ENCODE peak calls at places on chromosomes 2 and 18, in nine cellular contexts. E is heart right ventricle, B is endothelial cell, N is GM10248, A is cardiac fibroblast, M is astrocyte of the spinal cord, Y is right atrium auricular region, D is AG09309, H is pancreas. I is an unnamed sample.

GRCh38 chr2:207311316-207312005 is 145.7 kb upstream of the KLF7 start:
- DNase-seq in B (no peak), M (peak), Y (peak), N (peak), H (no peak), A (peak), E (no peak), D (peak), I (no peak)

GRCh38 chr18:56267334-56267733 is 371.1 kb downstream of the TXNL1 start:
- DNase-seq in H (no peak), M (no peak), A (no peak), B (no peak), N (no peak), D (no peak), Y (no peak), E (peak), I (no peak)

GRCh38 chr2:226977775-226978190 is 141.9 kb downstream of the RHBDD1 start:
- DNase-seq in A (peak), N (no peak), E (no peak), D (no peak), M (peak), Y (no peak), H (no peak), B (no peak), I (no peak)

GRCh38 chr2:86686905-86687304 is 33.2 kb upstream of the RMND5A start:
- DNase-seq in M (no peak), H (no peak), B (no peak), D (no peak), Y (no peak), E (no peak), A (no peak), N (no peak), I (no peak)

GRCh38 chr2:11665028-11665427 is 5.0 kb downstream of the NTSR2 start:
- DNase-seq in B (no peak), A (no peak), M (no peak), H (no peak), D (no peak), E (no peak), N (no peak), Y (no peak), I (no peak)

GRCh38 chr18:59957957-59958356 is 58.2 kb downstream of the PMAIP1 start:
- DNase-seq in M (peak), E (peak), H (peak), D (no peak), N (no peak), Y (no peak), A (peak), B (no peak), I (no peak)

GRCh38 chr18:46477425-46478011 is 179.5 kb downstream of the LOXHD1 start:
- DNase-seq in N (no peak), Y (no peak), A (no peak), B (no peak), E (no peak), M (no peak), D (no peak), H (peak), I (no peak)

GRCh38 chr2:55158111-55158814 is 73.8 kb downstream of the CLHC1 start:
- DNase-seq in A (no peak), N (no peak), M (no peak), H (no peak), Y (no peak), B (no peak), D (no peak), E (no peak), I (no peak)

GRCh38 chr18:79522451-79523220 is 126.9 kb downstream of the NFATC1 start:
- DNase-seq in E (no peak), A (no peak), Y (peak), B (peak), H (peak), M (no peak), N (no peak), D (no peak), I (no peak)

GRCh38 chr2:232349946-232350635 is 28.5 kb upstream of the ALPP start:
- DNase-seq in M (no peak), B (no peak), A (no peak), Y (no peak), H (peak), N (no peak), D (no peak), E (no peak), I (no peak)

GRCh38 chr2:39546937-39547336 is 109.9 kb upstream of the MAP4K3 start:
- DNase-seq in N (no peak), A (peak), Y (no peak), H (no peak), B (no peak), M (peak), E (no peak), D (no peak), I (no peak)

DNA sequence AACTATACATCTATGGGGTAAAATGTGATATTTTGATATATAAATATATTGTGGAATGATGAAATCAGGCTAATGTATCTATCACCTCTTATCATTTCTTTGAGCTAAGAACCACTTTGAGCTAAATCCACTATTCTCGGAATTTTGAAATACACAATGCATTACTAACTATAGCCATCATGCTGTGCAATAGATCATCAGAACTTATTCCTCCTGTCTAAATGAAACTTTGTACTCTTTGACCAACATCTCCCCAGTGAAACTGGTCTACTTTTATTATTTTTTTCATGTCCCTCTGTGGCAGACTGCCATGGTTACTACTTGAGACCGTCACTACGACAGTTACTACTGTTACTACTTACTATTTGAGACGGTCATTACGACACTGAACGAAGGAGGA is 11.4 kb downstream of the PECR start:
- DNase-seq in E (no peak), H (no peak), M (no peak), D (no peak), Y (no peak), B (no peak), N (no peak), A (no peak), I (no peak)
- TF ChIP-seq CTCF in E (no peak), H (no peak), M (no peak), D (no peak), Y (no peak), B (no peak), N (no peak), A (no peak), I (no peak)

GRCh38 chr2:112465373-112465772 is 16.6 kb upstream of the TTL start:
- DNase-seq in H (no peak), N (no peak), M (peak), Y (no peak), E (no peak), D (no peak), B (no peak), A (peak), I (no peak)
- TF ChIP-seq CTCF in H (no peak), N (no peak), M (peak), Y (no peak), E (no peak), D (peak), B (no peak), A (peak), I (no peak)

GRCh38 chr2:237685408-237685807 is 58.0 kb downstream of the LRRFIP1 start:
- DNase-seq in H (no peak), N (no peak), E (no peak), M (no peak), Y (no peak), B (no peak), D (no peak), A (peak), I (no peak)
- TF ChIP-seq CTCF in H (no peak), N (no peak), E (no peak), M (peak), Y (no peak), B (no peak), D (peak), A (peak), I (no peak)

GRCh38 chr2:148569221-148569620 is 75.3 kb upstream of the EPC2 start:
- DNase-seq in D (no peak), H (no peak), A (no peak), Y (no peak), B (no peak), E (no peak), M (no peak), N (no peak), I (no peak)

GRCh38 chr2:148561389-148561788 is 83.2 kb upstream of the EPC2 start:
- DNase-seq in B (no peak), D (no peak), Y (no peak), A (no peak), M (no peak), H (no peak), E (no peak), N (no peak), I (no peak)

GRCh38 chr2:148567716-148568115 is 76.8 kb upstream of the EPC2 start:
- DNase-seq in D (no peak), H (no peak), B (no peak), N (no peak), M (no peak), E (no peak), Y (no peak), A (no peak), I (no peak)

GRCh38 chr2:148568597-148568996 is 76.0 kb upstream of the EPC2 start:
- DNase-seq in E (no peak), D (no peak), A (no peak), Y (no peak), B (no peak), M (no peak), H (peak), N (no peak), I (no peak)

DNA sequence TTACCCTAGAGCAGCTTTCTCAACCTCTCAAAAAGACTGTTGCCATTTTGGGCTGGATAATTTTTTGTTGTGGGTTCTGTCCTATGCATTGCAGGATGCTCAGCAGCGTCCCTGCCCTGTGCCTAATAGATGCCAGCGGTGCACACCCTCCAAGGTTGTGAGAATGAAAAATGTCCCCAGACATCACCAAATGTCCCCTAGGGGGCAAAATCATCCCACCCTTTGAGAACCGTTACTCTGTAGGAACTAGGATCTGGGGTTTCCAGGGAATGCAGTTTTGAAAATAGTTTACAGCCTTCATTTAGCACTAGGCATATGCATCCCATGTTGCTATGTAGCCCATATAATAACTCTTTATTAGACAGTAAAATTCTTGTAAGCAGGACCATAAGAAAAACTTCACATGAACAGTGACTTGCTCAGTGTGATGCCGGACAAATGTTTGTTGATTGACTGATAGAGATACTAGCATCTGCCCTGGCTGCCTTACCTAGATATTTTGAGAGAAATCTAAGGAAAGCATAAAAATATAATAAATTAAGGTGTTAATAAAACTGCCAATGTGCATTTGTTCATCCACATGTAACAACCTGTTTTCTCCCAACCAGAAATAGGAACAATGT is 79.2 kb upstream of the EPC2 start:
- DNase-seq in Y (no peak), M (no peak), D (no peak), H (no peak), B (peak), E (no peak), N (no peak), A (peak), I (no peak)
- TF ChIP-seq CTCF in Y (peak), M (peak), D (peak), H (no peak), B (peak), E (peak), N (peak), A (peak), I (peak)